ENCODE peak calls at places on chromosome 7, in six cellular contexts. D, Z, E, V, Y and T are unnamed samples.

GRCh38 chr7:12031186-12031585 is 179.9 kb upstream of the TMEM106B start:
- DNase-seq in Z (no peak), D (no peak), E (no peak), Y (no peak), V (no peak), T (no peak)

GRCh38 chr7:139544645-139545044 is 21.2 kb downstream of the CLEC2L start:
- DNase-seq in V (no peak), D (no peak), Z (no peak), Y (no peak), E (peak), T (no peak)

GRCh38 chr7:123916240-123916724 is 8.8 kb upstream of the SPAM1 start:
- DNase-seq in E (peak), Y (peak), Z (peak), D (peak), V (no peak), T (peak)

GRCh38 chr7:142808802-142809583 is 38.2 kb downstream of the PRSS2 start:
- DNase-seq in D (no peak), V (peak), Z (no peak), Y (peak), E (no peak), T (no peak)

GRCh38 chr7:73721237-73721848 is 1.9 kb upstream of the STX1A start:
- DNase-seq in D (no peak), Z (no peak), Y (no peak), V (no peak), E (peak), T (peak)

GRCh38 chr7:137151056-137151731 is 192.3 kb downstream of the PTN start:
- DNase-seq in E (no peak), V (no peak), Z (no peak), Y (no peak), D (no peak), T (no peak)

GRCh38 chr7:135855836-135856235 is 107.2 kb upstream of the FAM180A start:
- DNase-seq in Y (peak), D (peak), Z (no peak), E (no peak), V (no peak), T (no peak)

GRCh38 chr7:43143918-43144589 is 31.6 kb downstream of the HECW1 start:
- DNase-seq in Y (no peak), V (no peak), D (no peak), E (no peak), Z (no peak), T (no peak)

GRCh38 chr7:67371429-67372305 is 375.0 kb downstream of the TYW1 start:
- DNase-seq in V (peak), Z (peak), E (peak), Y (peak), D (peak), T (peak)

GRCh38 chr7:134856141-134856540 is 76.7 kb downstream of the CALD1 start:
- DNase-seq in V (no peak), D (no peak), E (peak), Z (no peak), Y (no peak), T (no peak)

GRCh38 chr7:159039716-159040115 is 105.0 kb downstream of the VIPR2 start:
- DNase-seq in V (no peak), D (no peak), E (no peak), Z (no peak), Y (no peak), T (no peak)

GRCh38 chr7:137925754-137926153 is 76.1 kb downstream of the CREB3L2 start:
- DNase-seq in Y (no peak), E (no peak), V (no peak), D (no peak), Z (no peak), T (no peak)

GRCh38 chr7:155395176-155395797 is 62.6 kb upstream of the EN2 start:
- DNase-seq in E (peak), Y (no peak), Z (no peak), D (no peak), V (no peak), T (no peak)

GRCh38 chr7:143013897-143014296 is 13.0 kb downstream of the OR9A2 start:
- DNase-seq in D (no peak), Z (no peak), Y (no peak), V (no peak), E (no peak), T (no peak)

GRCh38 chr7:47100815-47101435 is 481.0 kb downstream of the TNS3 start:
- DNase-seq in Y (peak), E (peak), Z (peak), V (no peak), D (peak), T (no peak)

GRCh38 chr7:22413211-22413610 is 56.3 kb upstream of the RAPGEF5 start:
- DNase-seq in D (no peak), Y (no peak), Z (no peak), V (no peak), E (no peak), T (no peak)

GRCh38 chr7:90708841-90709317 is 112.8 kb downstream of the CDK14 start:
- DNase-seq in D (no peak), Z (peak), V (peak), E (no peak), Y (peak), T (peak)

GRCh38 chr7:50208335-50208982 is 96.1 kb upstream of the IKZF1 start:
- DNase-seq in Y (peak), D (no peak), Z (no peak), V (no peak), E (no peak), T (no peak)

GRCh38 chr7:71772783-71773182 is 639.4 kb downstream of the CALN1 start:
- DNase-seq in Y (no peak), Z (no peak), V (no peak), E (no peak), D (no peak), T (no peak)

GRCh38 chr7:50667789-50668226 is 102.6 kb upstream of the DDC start:
- DNase-seq in V (no peak), Y (no peak), E (no peak), D (no peak), Z (no peak), T (no peak)

GRCh38 chr7:90720970-90721768 is 125.0 kb downstream of the CDK14 start:
- DNase-seq in Y (no peak), V (no peak), Z (no peak), E (no peak), D (no peak), T (no peak)

GRCh38 chr7:42035205-42035604 is 201.8 kb downstream of the GLI3 start:
- DNase-seq in Z (no peak), E (no peak), D (no peak), V (no peak), Y (no peak), T (no peak)
- TF ChIP-seq JUND in Z (no peak), E (no peak), D (no peak), V (no peak), Y (no peak), T (no peak)

GRCh38 chr7:114504586-114504985 is 90.0 kb downstream of the FOXP2 start:
- DNase-seq in Z (no peak), V (no peak), Y (no peak), E (no peak), D (no peak), T (no peak)

GRCh38 chr7:114508096-114508495 is 93.5 kb downstream of the FOXP2 start:
- DNase-seq in V (no peak), Z (no peak), D (no peak), E (no peak), Y (no peak), T (no peak)

DNA sequence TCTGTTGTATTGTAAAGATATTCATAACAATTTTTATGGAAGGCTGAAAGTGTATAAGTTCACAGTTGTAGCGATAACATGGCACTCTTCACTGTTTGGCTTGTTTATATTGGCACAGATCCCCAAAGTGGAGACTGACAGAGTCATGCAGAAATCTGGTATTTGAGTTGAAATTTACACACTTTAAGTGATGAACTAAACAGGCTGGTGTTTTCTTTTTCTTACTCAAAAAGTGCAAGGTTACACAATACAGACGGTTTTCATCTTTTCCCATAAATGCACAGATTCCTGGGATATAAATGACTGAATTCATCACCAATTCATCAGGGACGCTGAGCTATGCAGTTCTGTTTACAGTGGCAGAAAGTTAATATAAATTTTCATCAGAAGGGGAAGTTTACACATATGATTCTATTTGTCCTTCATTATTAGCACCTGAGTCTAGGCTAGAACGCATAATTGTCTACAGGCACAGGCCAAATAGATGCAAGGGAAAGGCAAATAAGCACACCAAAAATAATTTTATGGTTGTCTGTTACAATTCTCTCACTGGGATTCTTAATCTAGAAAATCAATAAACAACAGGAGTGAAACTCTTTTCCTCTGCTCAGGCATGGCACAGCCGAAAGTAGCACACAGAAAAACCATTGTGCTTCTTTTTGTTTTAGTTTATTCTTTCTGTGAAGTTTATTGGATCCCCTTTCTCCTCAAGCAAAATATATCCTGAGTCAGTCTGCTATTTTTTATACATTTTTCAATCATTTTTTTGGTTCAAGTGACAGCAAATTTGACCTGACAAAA is 88.0 kb downstream of the FOXP2 start:
- DNase-seq in E (no peak), Y (no peak), V (no peak), Z (no peak), D (no peak), T (peak)
- TF ChIP-seq JUND in E (no peak), Y (no peak), V (no peak), Z (no peak), D (no peak), T (no peak)

GRCh38 chr7:120402801-120403200 is 129.8 kb downstream of the KCND2 start:
- DNase-seq in D (no peak), V (no peak), Y (no peak), Z (no peak), E (no peak), T (no peak)

GRCh38 chr7:120400806-120401455 is 128.0 kb downstream of the KCND2 start:
- DNase-seq in Z (no peak), Y (no peak), E (no peak), D (no peak), V (no peak), T (no peak)

GRCh38 chr7:120405652-120406051 is 132.7 kb downstream of the KCND2 start:
- DNase-seq in V (no peak), E (no peak), D (no peak), Z (no peak), Y (no peak), T (no peak)

GRCh38 chr7:120404042-120404441 is 131.1 kb downstream of the KCND2 start:
- DNase-seq in Y (no peak), D (no peak), E (no peak), V (no peak), Z (no peak), T (no peak)

GRCh38 chr7:120402368-120402767 is 129.4 kb downstream of the KCND2 start:
- DNase-seq in V (no peak), Z (no peak), E (no peak), D (no peak), Y (no peak), T (no peak)
- TF ChIP-seq JUND in V (peak), Z (no peak), E (no peak), D (no peak), Y (no peak), T (no peak)

DNA sequence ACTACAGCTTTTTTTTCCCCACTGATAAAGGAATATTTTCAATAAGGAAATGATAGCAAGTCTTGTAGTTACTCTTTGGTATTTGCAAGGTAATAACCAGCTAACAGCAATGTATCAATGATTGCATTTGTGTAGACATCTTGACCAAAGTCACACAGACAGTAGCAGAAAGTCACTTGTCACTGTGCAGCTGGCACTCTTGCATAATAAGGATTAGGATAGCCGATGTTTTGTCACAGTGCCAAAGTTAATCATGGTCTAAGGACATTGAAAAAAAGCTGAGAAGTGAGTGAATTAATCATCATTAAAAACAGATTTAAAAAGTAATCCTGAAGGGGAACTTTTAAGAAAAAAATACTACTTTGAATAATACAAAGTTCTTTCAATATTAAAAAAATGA is 834.3 kb upstream of the C7orf33 start:
- DNase-seq in E (no peak), Y (no peak), D (no peak), Z (no peak), V (no peak), T (no peak)
- TF ChIP-seq JUND in E (no peak), Y (no peak), D (no peak), Z (no peak), V (no peak), T (no peak)

GRCh38 chr7:108094375-108094774 is 35.8 kb downstream of the LAMB4 start:
- DNase-seq in Y (no peak), V (no peak), Z (no peak), D (no peak), E (no peak), T (no peak)
- TF ChIP-seq JUND in Y (no peak), V (no peak), Z (no peak), D (no peak), E (peak), T (no peak)

GRCh38 chr7:8499128-8499527 is 65.7 kb downstream of the NXPH1 start:
- DNase-seq in Z (no peak), Y (no peak), D (no peak), E (no peak), V (no peak), T (no peak)
- TF ChIP-seq JUND in Z (no peak), Y (no peak), D (no peak), E (no peak), V (no peak), T (no peak)

DNA sequence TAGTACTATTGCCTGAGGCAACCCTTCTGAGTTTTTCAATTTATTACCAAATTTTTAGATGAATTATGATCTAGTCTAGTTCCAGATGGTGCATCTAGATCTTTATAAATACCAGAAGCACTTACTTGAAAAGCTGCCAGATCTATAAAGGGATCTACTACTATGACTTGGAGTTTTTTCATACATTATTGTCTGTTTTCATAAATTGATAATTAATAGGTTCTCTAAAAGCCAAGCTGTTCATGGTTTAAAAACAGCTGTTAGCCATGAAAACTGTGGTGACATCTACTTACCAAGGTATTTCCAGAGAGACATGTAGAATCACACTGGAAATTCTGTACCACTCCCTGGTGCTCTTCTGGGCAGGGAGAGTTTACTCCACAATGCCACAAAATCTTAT is 786.5 kb upstream of the C7orf33 start:
- DNase-seq in V (no peak), E (peak), D (no peak), Y (no peak), Z (no peak), T (no peak)
- TF ChIP-seq JUND in V (no peak), E (no peak), D (no peak), Y (no peak), Z (no peak), T (no peak)

DNA sequence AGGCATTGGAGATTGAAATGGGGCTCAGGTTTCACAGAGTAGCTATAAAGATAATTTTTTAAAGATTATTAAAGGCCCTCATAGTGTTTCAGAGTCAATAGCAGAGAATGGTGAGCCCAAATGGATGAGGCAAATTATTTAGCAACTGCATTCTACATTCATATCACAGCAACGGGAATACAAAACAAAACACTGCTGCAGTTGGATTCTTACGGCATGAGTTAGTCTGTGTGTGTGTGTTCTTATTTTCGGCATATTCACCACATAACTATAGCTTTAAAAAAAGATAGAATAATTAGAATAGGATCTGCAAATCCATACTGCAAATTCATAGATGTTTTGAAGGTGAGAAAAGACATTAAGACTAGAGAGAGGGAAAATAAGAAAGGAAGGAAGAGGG is 66.0 kb downstream of the SUGCT start:
- DNase-seq in E (no peak), D (no peak), Y (no peak), Z (no peak), V (no peak), T (no peak)
- TF ChIP-seq JUND in E (no peak), D (no peak), Y (no peak), Z (no peak), V (no peak), T (no peak)

GRCh38 chr7:48274662-48275061 is 103.4 kb downstream of the ABCA13 start:
- DNase-seq in V (no peak), D (no peak), E (no peak), Y (no peak), Z (no peak), T (no peak)

DNA sequence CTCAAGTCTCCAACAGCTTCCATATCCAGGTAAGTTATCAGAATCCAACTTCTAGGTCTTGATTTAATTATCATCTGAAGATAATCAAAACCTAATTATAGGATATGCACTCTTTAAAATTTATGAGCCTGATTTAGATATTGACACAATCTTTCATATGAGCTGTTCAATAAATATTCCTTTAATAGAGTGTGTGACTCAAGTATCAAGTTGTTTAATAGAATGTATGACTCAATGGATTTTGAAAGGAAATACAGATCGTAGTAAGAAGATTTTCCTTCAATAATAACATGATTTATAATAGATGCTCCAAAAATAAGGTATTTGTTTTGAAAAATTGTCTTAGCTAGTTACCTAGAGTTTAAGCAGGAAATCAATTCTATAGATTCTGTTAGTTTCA is 97.8 kb downstream of the ABCA13 start:
- DNase-seq in Y (no peak), V (no peak), E (no peak), D (no peak), Z (no peak), T (no peak)
- TF ChIP-seq JUND in Y (no peak), V (no peak), E (no peak), D (no peak), Z (no peak), T (no peak)

GRCh38 chr7:98286701-98287485 is 5.4 kb downstream of the BRI3 start:
- DNase-seq in Z (no peak), V (no peak), Y (no peak), E (peak), D (no peak), T (no peak)

GRCh38 chr7:98285132-98286092 is 3.9 kb downstream of the BRI3 start:
- DNase-seq in Y (no peak), E (peak), D (no peak), V (no peak), Z (no peak), T (no peak)

GRCh38 chr7:98287486-98287959 is 6.0 kb downstream of the BRI3 start:
- DNase-seq in D (peak), Z (no peak), V (no peak), E (no peak), Y (no peak), T (no peak)

GRCh38 chr7:98284335-98285036 is 3.0 kb downstream of the BRI3 start:
- DNase-seq in E (peak), Z (no peak), Y (no peak), D (no peak), V (no peak), T (peak)

GRCh38 chr7:98286093-98286525 is 4.6 kb downstream of the BRI3 start:
- DNase-seq in Y (peak), V (no peak), D (no peak), Z (peak), E (peak), T (peak)
- TF ChIP-seq JUND in Y (no peak), V (no peak), D (no peak), Z (no peak), E (no peak), T (no peak)